ENCODE peak calls at places on chromosomes 11 and 22, in six cellular contexts. N is fibroblast of lung, O is colonic mucosa, S is GM06990, Q is fibroblast of the aortic adventitia, X is cardiac fibroblast. L is an unnamed sample.

GRCh38 chr11:1983601-1983961 is 14.1 kb downstream of the H19 start:
- DNase-seq in S (no peak), X (no peak), Q (no peak), N (no peak), O (no peak), L (no peak)

GRCh38 chr11:64859542-64860414 is 15.3 kb upstream of the CDC42BPG start:
- DNase-seq in Q (no peak), S (peak; percentile 87), N (no peak), X (no peak), O (no peak), L (no peak)

GRCh38 chr11:95920460-95921105 is 3.3 kb downstream of the MTMR2 start:
- DNase-seq in Q (peak; percentile 41), O (no peak), N (peak; percentile 61), X (peak; percentile 73), S (no peak), L (no peak)

GRCh38 chr11:19437760-19438159 is 197.0 kb upstream of the E2F8 start:
- DNase-seq in Q (peak; percentile 93), S (no peak), O (no peak), X (peak; percentile 90), N (peak; percentile 84), L (peak; percentile 82)

GRCh38 chr11:1162498-1163311 is 5.0 kb downstream of the MUC5AC start:
- DNase-seq in X (no peak), O (no peak), Q (no peak), N (no peak), S (no peak), L (no peak)

GRCh38 chr11:31955838-31956237 is 135.0 kb upstream of the RCN1 start:
- DNase-seq in O (no peak), N (no peak), X (no peak), Q (no peak), S (no peak), L (no peak)

GRCh38 chr11:58900479-58901420 is 38.5 kb upstream of the GLYATL1 start:
- DNase-seq in N (peak; percentile 90), Q (peak; percentile 81), X (peak; percentile 83), O (peak; percentile 90), S (peak; percentile 58), L (peak; percentile 92)

GRCh38 chr22:47163481-47163875 is 401.0 kb downstream of the TBC1D22A start:
- DNase-seq in N (no peak), Q (no peak), X (no peak), S (no peak), O (no peak), L (no peak)

GRCh38 chr11:44842219-44842618 is 108.5 kb downstream of the TP53I11 start:
- DNase-seq in X (peak; percentile 84), S (no peak), Q (peak; percentile 85), O (no peak), N (peak; percentile 65), L (peak; percentile 85)

GRCh38 chr22:17264321-17265052 is 45.3 kb upstream of the ADA2 start:
- DNase-seq in N (peak; percentile 72), Q (peak; percentile 2), X (peak; percentile 29), O (no peak), S (no peak), L (peak; percentile 48)

GRCh38 chr11:59208956-59209355 is 3.8 kb downstream of the MPEG1 start:
- DNase-seq in O (no peak), N (no peak), X (no peak), S (no peak), Q (no peak), L (peak; percentile 46)

DNA sequence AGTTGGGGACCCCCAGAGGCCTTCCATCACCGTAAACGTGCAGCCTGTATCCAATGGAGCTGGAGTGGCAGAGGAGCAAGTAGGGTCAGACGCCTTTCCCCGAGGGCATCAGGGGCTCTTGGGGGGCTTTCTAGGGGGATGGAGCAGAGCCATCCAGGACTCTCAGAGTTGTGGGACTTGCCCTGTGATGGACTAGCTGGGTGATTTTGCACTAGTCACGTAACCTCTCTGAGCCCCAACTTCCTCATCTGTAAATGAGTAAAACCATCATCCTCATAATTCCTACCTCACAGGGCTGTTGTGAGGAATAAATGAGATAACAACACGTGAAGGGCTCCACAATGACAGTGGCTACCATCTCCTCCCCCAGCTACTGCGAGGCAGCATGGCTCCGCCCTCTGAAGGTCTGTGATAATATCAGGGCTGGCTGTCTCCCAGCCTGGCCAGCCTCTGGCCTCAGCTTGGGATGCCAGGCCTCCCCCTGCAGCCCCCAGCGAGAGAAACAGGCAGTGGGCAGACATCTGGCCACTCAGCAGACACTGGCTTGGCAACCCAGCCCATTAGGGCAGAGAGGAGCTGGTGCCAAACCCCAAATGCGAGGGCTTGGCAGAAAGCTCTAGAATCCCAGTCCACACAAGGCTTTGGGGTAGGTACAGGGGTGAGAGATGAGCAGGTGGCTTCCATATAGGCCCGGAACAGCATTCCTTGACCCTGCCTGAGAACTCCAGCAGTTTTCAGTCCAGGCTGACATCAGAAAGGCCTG is 6.7 kb downstream of the USP2 start:
- DNase-seq in Q (no peak), S (no peak), O (no peak), N (no peak), X (no peak), L (no peak)
- H3K4me3 ChIP-seq in Q (no peak overlapping the region), S (no peak overlapping the region), O (no peak overlapping the region), N (no peak overlapping the region), X (no peak overlapping the region), L (no peak overlapping the region)

GRCh38 chr11:75152651-75153553 is 2.0 kb downstream of the SLCO2B1 start:
- DNase-seq in Q (no peak), O (no peak), N (no peak), X (no peak), S (no peak), L (no peak)

GRCh38 chr11:75150879-75151278 is at the start of gene SLCO2B1:
- DNase-seq in X (no peak), N (no peak), O (peak; percentile 75), Q (no peak), S (no peak), L (no peak)

GRCh38 chr11:75152090-75152489 is 1.2 kb downstream of the SLCO2B1 start:
- DNase-seq in X (no peak), N (no peak), S (no peak), O (peak; percentile 54), Q (no peak), L (no peak)

GRCh38 chr11:75150079-75150478 is 828 bp upstream of the SLCO2B1 start:
- DNase-seq in X (no peak), S (no peak), N (no peak), Q (no peak), O (peak; percentile 68), L (no peak)

GRCh38 chr11:75151346-75152047 is 590 bp downstream of the SLCO2B1 start:
- DNase-seq in N (no peak), X (no peak), S (no peak), O (peak; percentile 92), Q (no peak), L (no peak)
- TF ChIP-seq CTCF in N (no peak), X (no peak), S (no peak), O (no peak), Q (no peak), L (no peak)

DNA sequence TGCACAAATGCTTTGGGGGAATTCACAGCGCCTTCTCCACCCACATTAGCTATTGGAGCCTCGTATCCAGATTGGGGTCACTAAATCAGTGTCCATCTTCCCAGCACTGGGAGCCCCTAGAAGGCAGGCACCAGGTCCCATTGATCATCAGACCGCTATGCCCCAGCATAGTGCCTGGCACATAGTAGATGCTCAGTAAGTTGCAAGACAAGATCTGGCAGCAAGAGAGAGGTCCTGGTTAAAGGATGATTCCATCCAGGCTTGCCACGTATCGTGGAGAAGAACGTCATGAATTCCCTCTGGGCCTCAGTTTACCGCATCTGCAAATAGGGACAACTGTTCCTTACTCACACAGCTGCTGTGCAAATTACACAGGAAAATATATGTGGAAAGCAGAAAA is 1.7 kb downstream of the TMEM184B start:
- DNase-seq in S (no peak), Q (no peak), N (no peak), O (no peak), X (no peak), L (no peak)
- H3K4me3 ChIP-seq in S (no peak overlapping the region), Q (peak overlapping the region; percentile 75), N (peak overlapping the region; percentile 92), O (no peak overlapping the region), X (no peak overlapping the region), L (no peak overlapping the region)

DNA sequence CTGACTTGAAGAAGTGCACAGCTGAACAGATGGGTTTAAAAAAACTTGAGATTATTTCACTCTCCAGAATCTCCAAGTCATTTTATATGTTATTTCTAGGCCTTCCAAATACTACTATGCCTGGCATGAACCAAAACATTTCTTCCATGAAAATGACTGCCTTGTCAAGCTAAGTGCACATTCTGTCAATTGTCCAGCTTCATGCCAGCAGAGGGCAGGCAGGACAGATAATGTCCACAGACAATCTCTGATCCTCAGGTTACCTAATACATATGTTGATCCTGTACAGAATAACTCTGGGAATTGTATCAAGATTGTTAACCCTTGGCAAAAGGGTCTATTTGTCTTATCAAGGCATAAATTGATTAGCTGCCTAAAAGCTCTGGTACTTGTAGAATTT is 229.5 kb downstream of the AASDHPPT start:
- DNase-seq in X (peak; percentile 27), Q (peak; percentile 12), O (no peak), N (peak; percentile 23), S (no peak), L (no peak)
- TF ChIP-seq CTCF in X (peak; percentile 22), Q (no peak), O (no peak), N (no peak), S (no peak), L (peak; percentile 20)

DNA sequence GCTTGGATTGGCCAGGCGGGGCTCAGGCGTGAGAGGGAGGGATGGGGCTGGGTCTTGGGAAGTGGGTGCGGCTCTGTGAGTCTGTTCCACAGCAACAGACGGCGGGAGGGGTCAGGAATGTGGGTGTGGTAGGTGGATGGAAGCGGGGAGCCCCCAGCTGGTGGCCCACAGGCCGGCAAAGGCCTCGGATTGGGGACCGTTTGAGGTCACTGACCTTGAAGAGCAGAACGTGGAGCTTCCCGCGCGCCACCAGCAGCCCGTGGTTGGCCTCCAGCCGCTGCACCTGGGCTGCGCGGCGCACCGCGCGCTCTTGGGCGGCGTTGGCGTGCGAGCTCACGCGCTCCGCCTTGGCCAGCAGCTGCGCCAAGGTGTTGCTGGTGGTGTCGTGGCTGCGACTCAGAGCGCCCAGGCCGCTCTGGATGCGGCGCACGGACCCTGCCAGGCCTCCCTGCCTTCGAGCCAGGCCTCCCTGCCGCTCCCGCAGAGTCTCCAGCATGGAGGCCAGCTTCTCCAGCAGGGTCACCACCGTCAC is 356 bp downstream of the CAVIN3 start:
- DNase-seq in O (peak; percentile 90), S (peak; percentile 32), N (peak; percentile 95), X (peak; percentile 96), Q (peak; percentile 96), L (peak; percentile 92)
- H3K4me3 ChIP-seq in O (peak overlapping the region; percentile 57), S (peak overlapping the region; percentile 47), N (peak overlapping the region; percentile 69), X (peak overlapping the region; percentile 59), Q (peak overlapping the region; percentile 87), L (peak overlapping the region; percentile 48)